ENCODE peak calls at places on chromosomes 2 and 18, in eight cellular contexts. S is choroid plexus epithelial cell, U is cardiac muscle cell, B is H9, A is BJ, C is pancreas, W is mammary epithelial cell, O is astrocyte of the cerebellum. Q is an unnamed sample.

GRCh38 chr2:159615936-159616733 is at the start of gene BAZ2B:
- DNase-seq in C (peak), B (peak), U (peak), S (peak), O (peak), W (peak), A (no peak), Q (peak)

GRCh38 chr2:3526871-3527270 is 7.5 kb upstream of the ADI1 start:
- DNase-seq in O (no peak), A (no peak), S (no peak), W (no peak), C (no peak), U (no peak), B (no peak), Q (no peak)

GRCh38 chr2:225400060-225400511 is 576 bp downstream of the NYAP2 start:
- DNase-seq in B (peak), W (peak), A (no peak), U (peak), C (peak), S (peak), O (peak), Q (peak)

GRCh38 chr2:44342854-44343253 is 18.4 kb downstream of the PREPL start:
- DNase-seq in A (no peak), U (peak), B (no peak), C (no peak), O (no peak), S (peak), W (no peak), Q (no peak)

GRCh38 chr18:28791101-28791500 is 614.2 kb upstream of the CDH2 start:
- DNase-seq in C (no peak), A (no peak), S (no peak), W (no peak), U (no peak), B (no peak), O (no peak), Q (no peak)

GRCh38 chr2:18311413-18311812 is 249.0 kb downstream of the RDH14 start:
- DNase-seq in B (no peak), O (no peak), A (peak), U (no peak), W (no peak), C (no peak), S (no peak), Q (peak)

GRCh38 chr2:188181035-188181434 is 110.6 kb upstream of the GULP1 start:
- DNase-seq in U (peak), B (no peak), S (peak), O (no peak), C (no peak), A (no peak), W (no peak), Q (no peak)

GRCh38 chr2:42085706-42086487 is 38.1 kb downstream of the PKDCC start:
- DNase-seq in B (no peak), O (no peak), A (no peak), W (no peak), S (no peak), C (no peak), U (peak), Q (no peak)

GRCh38 chr18:12840382-12840781 is 43.7 kb downstream of the PTPN2 start:
- DNase-seq in O (no peak), B (no peak), U (no peak), W (no peak), S (no peak), C (no peak), A (no peak), Q (no peak)

GRCh38 chr18:58257461-58257860 is 213.4 kb downstream of the NEDD4L start:
- DNase-seq in U (peak), A (no peak), O (no peak), C (no peak), W (no peak), B (no peak), S (peak), Q (no peak)

GRCh38 chr2:189658808-189659207 is 2.5 kb upstream of the ASNSD1 start:
- DNase-seq in U (no peak), C (no peak), B (no peak), S (no peak), W (no peak), O (no peak), A (no peak), Q (no peak)

GRCh38 chr2:220442012-220442411 is 814.6 kb downstream of the SLC4A3 start:
- DNase-seq in W (no peak), B (no peak), A (no peak), O (no peak), U (no peak), S (no peak), C (no peak), Q (no peak)

GRCh38 chr2:121297217-121297830 is 12.3 kb upstream of the TFCP2L1 start:
- DNase-seq in W (no peak), S (peak), A (no peak), U (peak), O (no peak), B (peak), C (no peak), Q (peak)

GRCh38 chr2:119689218-119689617 is 10.2 kb downstream of the TMEM177 start:
- DNase-seq in W (no peak), B (no peak), C (no peak), O (no peak), S (no peak), U (no peak), A (no peak), Q (no peak)

GRCh38 chr2:144693179-144693578 is 173.3 kb upstream of the ZEB2 start:
- DNase-seq in A (no peak), O (no peak), U (no peak), W (no peak), B (no peak), S (no peak), C (no peak), Q (no peak)

GRCh38 chr2:96391828-96392200 is 56.2 kb downstream of the NCAPH start:
- DNase-seq in W (no peak), U (no peak), O (no peak), C (no peak), S (no peak), A (no peak), B (no peak), Q (no peak)

GRCh38 chr2:204650611-204651010 is 105.3 kb downstream of the PARD3B start:
- DNase-seq in O (no peak), U (no peak), S (no peak), B (no peak), C (no peak), A (no peak), W (peak), Q (no peak)

GRCh38 chr2:26011990-26012856 is 21.7 kb upstream of the RAB10 start:
- DNase-seq in O (no peak), A (no peak), S (peak), W (peak), U (peak), C (peak), B (peak), Q (peak)

GRCh38 chr2:63121055-63121834 is 70.6 kb downstream of the OTX1 start:
- DNase-seq in U (no peak), S (no peak), A (no peak), O (no peak), B (peak), C (no peak), W (no peak), Q (no peak)

GRCh38 chr2:201929627-201930026 is 104.0 kb upstream of the FZD7 start:
- DNase-seq in C (no peak), B (no peak), W (no peak), S (no peak), U (no peak), A (no peak), O (no peak), Q (no peak)

GRCh38 chr2:237414056-237414661 is at the start of gene COL6A3:
- DNase-seq in C (no peak), O (no peak), W (no peak), A (peak), B (no peak), S (peak), U (peak), Q (peak)

GRCh38 chr2:174181368-174181767 is 67.0 kb downstream of the OLA1 start:
- DNase-seq in S (no peak), W (no peak), B (no peak), O (no peak), C (no peak), U (no peak), A (no peak), Q (no peak)

GRCh38 chr2:182937864-182938263 is 71.4 kb upstream of the FRZB start:
- DNase-seq in B (no peak), S (no peak), U (no peak), A (no peak), W (peak), C (no peak), O (no peak), Q (no peak)

DNA sequence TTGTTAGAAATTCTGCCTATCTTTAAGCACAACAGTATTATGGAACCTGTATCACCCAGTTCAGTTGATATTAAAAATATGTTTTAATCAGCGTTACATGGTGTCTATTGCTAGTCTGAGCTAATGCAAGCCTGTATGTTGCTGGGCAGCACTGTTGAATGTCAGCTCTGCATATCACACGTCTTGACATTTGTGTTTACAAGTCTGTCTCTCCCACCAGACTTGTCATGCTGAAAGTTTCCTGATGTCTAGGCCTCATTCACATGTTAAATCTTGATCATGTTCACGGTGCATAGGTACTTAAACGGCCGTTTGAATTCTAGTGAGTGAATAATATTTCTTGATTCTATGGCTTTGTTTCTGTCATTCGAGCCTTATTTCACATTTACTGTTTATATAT is 385.0 kb downstream of the SOCS6 start:
- DNase-seq in A (no peak), B (no peak), S (no peak), U (no peak), W (no peak), O (no peak), C (no peak), Q (no peak)
- TF ChIP-seq CTCF in A (no peak), B (no peak), S (no peak), U (no peak), W (no peak), O (no peak), C (no peak), Q (no peak)

DNA sequence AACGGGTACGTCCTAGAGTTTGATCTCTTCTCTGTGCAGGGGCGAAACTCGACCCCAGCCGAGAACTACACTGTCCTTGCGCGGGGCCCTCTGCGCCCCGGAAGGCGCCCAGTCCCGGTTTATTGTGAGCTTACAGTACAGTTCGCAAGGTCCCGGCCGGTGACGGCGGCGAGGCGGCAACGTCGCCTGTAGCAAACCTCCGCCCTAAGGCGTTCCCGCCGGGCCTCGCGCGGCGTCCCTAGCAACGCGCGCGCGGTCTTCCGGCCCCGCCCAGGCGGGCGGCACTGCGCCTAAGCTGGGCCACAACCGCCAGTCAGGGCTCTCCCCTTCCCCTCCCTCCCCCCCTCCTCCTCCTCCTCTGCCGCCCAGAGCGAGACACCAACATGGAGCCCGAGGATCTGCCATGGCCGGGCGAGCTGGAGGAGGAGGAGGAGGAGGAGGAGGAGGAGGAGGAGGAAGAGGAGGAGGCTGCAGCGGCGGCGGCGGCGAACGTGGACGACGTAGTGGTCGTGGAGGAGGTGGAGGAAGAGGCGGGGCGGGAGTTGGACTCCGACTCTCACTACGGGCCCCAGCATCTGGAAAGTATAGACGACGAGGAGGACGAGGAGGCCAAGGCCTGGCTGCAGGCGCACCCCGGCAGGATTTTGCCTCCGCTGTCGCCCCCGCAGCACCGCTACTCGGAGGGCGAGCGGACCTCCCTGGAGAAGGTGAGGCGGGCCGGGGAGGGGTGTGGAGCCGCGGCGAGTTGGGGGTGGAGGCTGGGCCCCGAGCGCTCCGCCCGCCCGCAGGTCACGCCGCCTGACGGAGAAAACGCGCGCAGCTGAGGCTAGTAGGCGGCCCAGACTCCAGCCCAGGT is at the start of gene ALMS1:
- DNase-seq in S (peak), U (peak), O (peak), A (peak), C (peak), B (peak), W (peak), Q (peak)
- TF ChIP-seq CTCF in S (peak), U (peak), O (peak), A (peak), C (no peak), B (peak), W (no peak), Q (peak)

GRCh38 chr2:177193240-177193639 is 19.4 kb upstream of the HNRNPA3 start:
- DNase-seq in A (no peak), S (no peak), W (no peak), B (no peak), O (no peak), U (no peak), C (no peak), Q (no peak)

GRCh38 chr2:177192788-177193187 is 19.8 kb upstream of the HNRNPA3 start:
- DNase-seq in C (no peak), S (no peak), W (no peak), B (no peak), U (no peak), A (no peak), O (no peak), Q (no peak)

GRCh38 chr2:177190941-177191340 is 21.7 kb upstream of the HNRNPA3 start:
- DNase-seq in W (no peak), O (no peak), A (no peak), C (no peak), S (no peak), U (no peak), B (no peak), Q (no peak)

GRCh38 chr2:177195194-177195593 is 17.4 kb upstream of the HNRNPA3 start:
- DNase-seq in U (no peak), O (no peak), B (no peak), S (no peak), C (no peak), A (no peak), W (no peak), Q (no peak)
- TF ChIP-seq CTCF in U (no peak), O (no peak), B (peak), S (no peak), C (no peak), A (no peak), W (no peak), Q (no peak)

DNA sequence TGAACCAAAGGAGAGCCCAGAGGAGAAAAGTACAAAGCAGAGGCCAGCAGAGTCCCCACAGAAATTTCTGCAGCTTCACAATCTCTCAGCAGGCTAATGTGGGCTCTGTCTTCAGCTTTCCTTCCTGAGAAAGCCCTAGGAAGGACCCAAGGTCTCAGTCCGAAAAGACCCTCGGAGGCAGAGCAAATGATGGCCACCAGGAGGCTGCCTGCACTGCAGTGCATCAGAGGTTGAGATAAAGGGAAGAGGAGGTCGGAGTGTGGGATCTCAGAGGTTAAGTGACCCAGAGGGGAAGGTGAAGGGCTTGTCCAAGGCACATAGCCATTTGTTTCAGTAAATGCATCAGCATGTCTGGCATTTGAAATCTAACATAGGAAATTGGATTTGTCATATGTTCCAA is 299.1 kb upstream of the SLC14A2 start:
- DNase-seq in U (no peak), C (no peak), S (no peak), A (no peak), B (peak), O (no peak), W (no peak), Q (no peak)
- TF ChIP-seq CTCF in U (no peak), C (no peak), S (no peak), A (no peak), B (peak), O (peak), W (no peak), Q (no peak)

DNA sequence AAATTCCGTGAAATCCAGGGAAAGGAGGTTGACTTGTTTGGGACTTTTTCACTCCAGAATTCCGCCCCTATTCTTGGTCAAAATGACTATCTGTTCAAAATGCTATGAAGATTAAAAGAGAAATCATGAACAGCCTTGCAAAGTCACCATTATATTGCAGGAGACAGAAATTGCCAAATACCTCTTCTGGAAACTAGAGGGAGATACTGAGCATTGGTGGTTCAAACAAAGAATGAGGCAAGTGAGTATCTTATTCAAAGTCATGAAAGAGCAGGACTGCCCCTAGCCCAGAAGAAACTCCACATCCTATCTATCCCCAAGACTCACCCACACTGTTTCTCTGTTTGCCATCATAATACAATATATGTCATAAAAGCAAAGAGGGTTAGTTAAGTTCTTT is 862.3 kb upstream of the POU3F3 start:
- DNase-seq in C (no peak), B (no peak), A (no peak), U (no peak), O (no peak), S (no peak), W (no peak), Q (no peak)
- TF ChIP-seq CTCF in C (no peak), B (peak), A (no peak), U (no peak), O (peak), S (no peak), W (no peak), Q (no peak)

GRCh38 chr2:114543106-114543806 is 100.8 kb downstream of the DPP10 start:
- DNase-seq in A (no peak), O (no peak), W (no peak), C (no peak), S (peak), U (peak), B (peak), Q (peak)
- TF ChIP-seq CTCF in A (no peak), O (no peak), W (no peak), C (peak), S (no peak), U (peak), B (peak), Q (peak)

GRCh38 chr2:223100061-223100511 is 48.1 kb downstream of the KCNE4 start:
- DNase-seq in S (peak), O (peak), C (peak), W (no peak), U (peak), B (no peak), A (peak), Q (peak)

GRCh38 chr2:223102040-223102899 is 50.3 kb downstream of the KCNE4 start:
- DNase-seq in O (no peak), A (no peak), U (no peak), B (no peak), S (no peak), W (no peak), C (no peak), Q (no peak)

GRCh38 chr2:223104336-223104735 is 52.3 kb downstream of the KCNE4 start:
- DNase-seq in W (no peak), C (no peak), S (no peak), B (no peak), O (no peak), A (no peak), U (no peak), Q (no peak)

GRCh38 chr2:223099561-223099960 is 47.6 kb downstream of the KCNE4 start:
- DNase-seq in B (no peak), S (no peak), U (no peak), W (no peak), A (no peak), C (no peak), O (no peak), Q (no peak)

GRCh38 chr2:223101340-223102039 is 49.5 kb downstream of the KCNE4 start:
- DNase-seq in B (peak), W (peak), U (peak), S (peak), C (peak), A (no peak), O (no peak), Q (peak)
- TF ChIP-seq CTCF in B (peak), W (peak), U (peak), S (peak), C (peak), A (peak), O (peak), Q (peak)

DNA sequence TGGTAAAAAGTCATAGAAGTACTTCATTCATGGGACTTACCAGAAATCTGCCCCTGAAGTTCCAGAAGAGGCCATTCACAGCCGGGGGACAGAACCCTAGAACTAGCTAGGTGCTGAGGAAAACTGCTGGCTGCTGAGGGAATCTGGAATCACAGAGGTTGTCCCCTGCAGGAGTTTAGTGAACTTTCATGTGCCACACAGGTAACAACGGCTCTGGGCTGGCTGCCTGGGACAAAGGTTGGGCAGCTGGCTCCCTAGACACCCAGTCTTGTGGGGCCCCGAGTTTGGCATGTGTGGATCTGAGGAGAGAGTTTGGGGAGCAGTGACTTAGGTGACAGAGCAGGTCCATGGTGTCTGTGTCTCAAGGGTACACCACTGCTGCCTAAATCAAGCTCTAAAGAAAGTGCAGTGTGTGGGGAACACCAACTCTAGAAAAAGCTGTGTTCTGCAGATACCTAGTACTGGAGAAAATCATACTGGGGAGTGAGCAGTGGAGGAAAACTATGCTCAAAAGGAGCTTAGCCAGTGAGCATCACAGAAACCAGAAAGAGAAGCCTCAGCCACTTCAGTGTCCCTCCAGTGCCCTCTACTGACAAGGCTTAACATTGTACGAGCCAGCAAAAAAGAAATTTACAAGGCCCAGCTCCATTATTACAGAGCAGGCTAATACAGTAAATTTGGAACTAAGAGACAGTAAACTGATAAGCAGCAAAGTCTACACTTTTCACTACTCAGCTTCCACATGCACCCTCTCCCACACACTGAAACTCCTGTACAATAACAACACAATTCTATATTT is 15.2 kb downstream of the GALNT3 start:
- DNase-seq in O (no peak), C (no peak), B (peak), W (no peak), U (peak), A (no peak), S (no peak), Q (no peak)
- TF ChIP-seq CTCF in O (no peak), C (peak), B (peak), W (peak), U (peak), A (no peak), S (peak), Q (peak)

GRCh38 chr2:193861557-193861956 is 1666.8 kb upstream of the TMEFF2 start:
- DNase-seq in C (no peak), A (no peak), B (no peak), S (no peak), O (no peak), U (no peak), W (no peak), Q (no peak)
- TF ChIP-seq CTCF in C (no peak), A (no peak), B (peak), S (peak), O (no peak), U (no peak), W (peak), Q (no peak)